ENCODE peak calls at places on chromosomes 6 and 20, in six cellular contexts. Q is H1, H is NB4, G is WTC11, R is HCT116, B is K562. W is an unnamed sample.

GRCh38 chr6:121668259-121668658 is 232.8 kb downstream of the GJA1 start:
- DNase-seq in Q (no peak), H (no peak), G (no peak), R (no peak), B (no peak), W (no peak)

GRCh38 chr6:34145161-34146020 is 496 bp downstream of the GRM4 start:
- DNase-seq in Q (peak; percentile 80), H (no peak), G (peak; percentile 70), R (no peak), B (peak; percentile 48), W (no peak)

GRCh38 chr20:16747291-16747811 is 807 bp upstream of the OTOR start:
- DNase-seq in Q (no peak), H (no peak), G (no peak), R (no peak), B (no peak), W (peak; percentile 22)

GRCh38 chr6:115759051-115759450 is 301.6 kb downstream of the FRK start:
- DNase-seq in Q (no peak), H (no peak), G (no peak), R (no peak), B (no peak), W (no peak)

GRCh38 chr6:110513001-110513400 is 36.6 kb upstream of the SLC22A16 start:
- DNase-seq in Q (no peak), H (no peak), G (no peak), R (no peak), B (no peak), W (no peak)

GRCh38 chr6:140486468-140487361 is 1112.3 kb upstream of the CITED2 start:
- DNase-seq in Q (no peak), H (no peak), G (no peak), R (no peak), B (no peak), W (no peak)

GRCh38 chr6:46491201-46491788 is at the start of gene RCAN2:
- DNase-seq in Q (peak; percentile 85), H (no peak), G (peak; percentile 76), R (peak; percentile 29), B (no peak), W (peak; percentile 17)

GRCh38 chr20:19808498-19808897 is 50.4 kb downstream of the RIN2 start:
- DNase-seq in Q (no peak), H (no peak), G (no peak), R (no peak), B (no peak), W (no peak)

GRCh38 chr20:31706607-31707257 is 15.9 kb downstream of the BCL2L1 start:
- DNase-seq in Q (no peak), H (peak; percentile 44), G (no peak), R (no peak), B (peak; percentile 83), W (no peak)

GRCh38 chr6:44671333-44671732 is 283.8 kb downstream of the CDC5L start:
- DNase-seq in Q (no peak), H (no peak), G (no peak), R (no peak), B (no peak), W (no peak)

GRCh38 chr6:25193147-25193864 is 85.9 kb upstream of the CARMIL1 start:
- DNase-seq in Q (no peak), H (no peak), G (no peak), R (peak; percentile 58), B (no peak), W (peak; percentile 54)

GRCh38 chr20:32777177-32777956 is 15.2 kb downstream of the DNMT3B start:
- DNase-seq in Q (no peak), H (no peak), G (no peak), R (no peak), B (no peak), W (peak; percentile 53)

GRCh38 chr6:157274471-157275226 is 48.7 kb downstream of the TMEM242 start:
- DNase-seq in Q (peak; percentile 88), H (peak; percentile 87), G (peak; percentile 78), R (peak; percentile 31), B (peak; percentile 94), W (peak; percentile 67)

GRCh38 chr20:24979036-24979960 is 13.3 kb downstream of the APMAP start:
- DNase-seq in Q (peak; percentile 22), H (no peak), G (no peak), R (no peak), B (no peak), W (no peak)

GRCh38 chr20:3470627-3471396 is at the start of gene ATRN:
- DNase-seq in Q (peak; percentile 93), H (peak; percentile 95), G (peak; percentile 82), R (peak; percentile 69), B (peak; percentile 93), W (peak; percentile 94)

GRCh38 chr20:38497246-38497645 is 24.6 kb downstream of the RALGAPB start:
- DNase-seq in Q (no peak), H (no peak), G (no peak), R (no peak), B (no peak), W (no peak)

GRCh38 chr20:1894471-1894950 is 696 bp upstream of the SIRPA start:
- DNase-seq in Q (no peak), H (peak; percentile 85), G (peak; percentile 69), R (no peak), B (peak; percentile 58), W (no peak)

GRCh38 chr20:50535162-50535561 is 25.0 kb downstream of the PTPN1 start:
- DNase-seq in Q (no peak), H (no peak), G (no peak), R (no peak), B (no peak), W (no peak)

GRCh38 chr6:73710470-73710869 is 14.5 kb downstream of the CD109 start:
- DNase-seq in Q (no peak), H (no peak), G (no peak), R (peak; percentile 82), B (no peak), W (peak; percentile 62)

GRCh38 chr20:25706793-25707192 is 10.1 kb upstream of the ZNF337 start:
- DNase-seq in Q (no peak), H (no peak), G (no peak), R (no peak), B (no peak), W (no peak)

GRCh38 chr6:138815797-138816528 is 20.1 kb downstream of the ECT2L start:
- DNase-seq in Q (no peak), H (peak; percentile 73), G (no peak), R (peak; percentile 56), B (peak; percentile 37), W (peak; percentile 54)

GRCh38 chr6:141724731-141725130 is 408.0 kb upstream of the GJE1 start:
- DNase-seq in Q (no peak), H (no peak), G (no peak), R (no peak), B (no peak), W (no peak)

GRCh38 chr20:41340327-41341055 is at the start of gene LPIN3:
- DNase-seq in Q (peak; percentile 91), H (peak; percentile 21), G (peak; percentile 94), R (peak; percentile 84), B (peak; percentile 99), W (peak; percentile 91)

GRCh38 chr6:106739387-106739786 is 110.0 kb downstream of the QRSL1 start:
- DNase-seq in Q (no peak), H (no peak), G (no peak), R (no peak), B (no peak), W (peak; percentile 34)

GRCh38 chr6:14129572-14129971 is 12.0 kb downstream of the CD83 start:
- DNase-seq in Q (no peak), H (peak; percentile 76), G (peak; percentile 55), R (peak; percentile 34), B (peak; percentile 64), W (peak; percentile 51)

GRCh38 chr6:20866940-20867630 is 332.8 kb downstream of the CDKAL1 start:
- DNase-seq in Q (no peak), H (no peak), G (no peak), R (no peak), B (no peak), W (peak; percentile 13)

GRCh38 chr6:164130585-164130984 is 716.1 kb downstream of the QKI start:
- DNase-seq in Q (no peak), H (no peak), G (no peak), R (no peak), B (no peak), W (no peak)

GRCh38 chr6:122818866-122819265 is 29.8 kb downstream of the SMPDL3A start:
- DNase-seq in Q (no peak), H (no peak), G (no peak), R (no peak), B (no peak), W (no peak)
- TF ChIP-seq MAX in Q (no peak), H (no peak), G (no peak), R (no peak), B (no peak), W (no peak)

GRCh38 chr6:11424395-11425050 is 113.0 kb upstream of the TMEM170B start:
- DNase-seq in Q (no peak), H (no peak), G (no peak), R (no peak), B (no peak), W (no peak)
- TF ChIP-seq MAX in Q (no peak), H (no peak), G (no peak), R (no peak), B (no peak), W (no peak)

GRCh38 chr6:53813801-53814200 is 19.0 kb downstream of the LRRC1 start:
- DNase-seq in Q (no peak), H (peak; percentile 6), G (no peak), R (no peak), B (no peak), W (no peak)

GRCh38 chr6:53813096-53813495 is 18.3 kb downstream of the LRRC1 start:
- DNase-seq in Q (no peak), H (no peak), G (no peak), R (no peak), B (no peak), W (no peak)

GRCh38 chr6:53809691-53810090 is 14.9 kb downstream of the LRRC1 start:
- DNase-seq in Q (no peak), H (no peak), G (no peak), R (no peak), B (no peak), W (no peak)

GRCh38 chr6:53811082-53811481 is 16.3 kb downstream of the LRRC1 start:
- DNase-seq in Q (no peak), H (no peak), G (no peak), R (peak; percentile 65), B (no peak), W (no peak)

GRCh38 chr6:53811746-53812145 is 16.9 kb downstream of the LRRC1 start:
- DNase-seq in Q (no peak), H (no peak), G (no peak), R (no peak), B (no peak), W (no peak)
- TF ChIP-seq MAX in Q (no peak), H (no peak), G (no peak), R (no peak), B (no peak), W (no peak)

GRCh38 chr20:62928246-62928939 is 2.1 kb upstream of the DIDO1 start:
- DNase-seq in Q (no peak), H (no peak), G (peak; percentile 75), R (no peak), B (no peak), W (no peak)
- TF ChIP-seq MAX in Q (no peak), H (no peak), G (no peak), R (no peak), B (no peak), W (no peak)